ENCODE peak calls at places on chromosomes 11 and 22, in ten cellular contexts. J is fibroblast of lung, C is right cardiac atrium, B is BJ, Y is T-helper 1 cell, L is ovary, X is HT-29, M is hippocampal formation, O is AG09309, I is tibial nerve. E is an unnamed sample.

GRCh38 chr22:37300551-37301017 is 18.3 kb downstream of the CYTH4 start:
- DNase-seq in Y (no peak), L (no peak), O (no peak), C (no peak), I (no peak), X (no peak), B (no peak), M (no peak), J (no peak), E (no peak)

GRCh38 chr11:78961186-78961782 is 386.6 kb upstream of the NARS2 start:
- DNase-seq in O (no peak), C (no peak), M (no peak), Y (no peak), X (peak; percentile 58), L (no peak), B (no peak), J (peak; percentile 54), I (no peak), E (no peak)

GRCh38 chr11:26851696-26852095 is 129.8 kb upstream of the SLC5A12 start:
- DNase-seq in M (no peak), C (no peak), X (no peak), Y (no peak), B (no peak), J (no peak), O (no peak), I (no peak), L (no peak), E (no peak)

GRCh38 chr22:45758603-45759002 is 87.0 kb downstream of the ATXN10 start:
- DNase-seq in X (no peak), Y (no peak), B (peak; percentile 32), O (no peak), C (no peak), J (no peak), L (no peak), M (no peak), I (no peak), E (no peak)

GRCh38 chr11:78220218-78221157 is 31.8 kb downstream of the USP35 start:
- DNase-seq in O (no peak), C (no peak), M (no peak), L (no peak), I (no peak), Y (no peak), B (no peak), J (no peak), X (no peak), E (peak; percentile 41)

GRCh38 chr11:36352919-36353318 is 56.8 kb downstream of the PRR5L start:
- DNase-seq in B (no peak), I (no peak), X (no peak), C (no peak), O (no peak), L (no peak), M (no peak), J (no peak), Y (peak; percentile 49), E (no peak)

GRCh38 chr11:86047275-86047991 is 21.5 kb downstream of the PICALM start:
- DNase-seq in C (no peak), L (no peak), B (no peak), I (no peak), J (peak; percentile 73), M (no peak), Y (peak; percentile 30), X (no peak), O (peak; percentile 50), E (no peak)

GRCh38 chr11:35344990-35345655 is 74.2 kb downstream of the SLC1A2 start:
- DNase-seq in O (no peak), I (no peak), X (no peak), J (peak; percentile 43), C (peak; percentile 60), L (no peak), Y (no peak), M (no peak), B (no peak), E (no peak)

GRCh38 chr11:32333335-32333991 is 101.9 kb downstream of the WT1 start:
- DNase-seq in J (peak; percentile 68), L (peak; percentile 63), M (peak; percentile 48), C (peak; percentile 80), Y (no peak), B (no peak), I (peak; percentile 71), O (no peak), X (peak; percentile 54), E (no peak)

GRCh38 chr11:70142171-70142875 is 60.8 kb upstream of the FADD start:
- DNase-seq in Y (no peak), M (no peak), L (no peak), J (no peak), I (no peak), X (peak; percentile 41), C (no peak), O (no peak), B (no peak), E (no peak)

GRCh38 chr11:73281201-73281741 is 9.1 kb downstream of the P2RY6 start:
- DNase-seq in I (no peak), X (no peak), L (no peak), M (no peak), J (no peak), Y (no peak), O (no peak), C (no peak), B (no peak), E (no peak)

GRCh38 chr11:108148549-108148948 is 27.2 kb downstream of the ACAT1 start:
- DNase-seq in J (no peak), L (no peak), B (no peak), I (no peak), Y (no peak), X (no peak), M (no peak), C (no peak), O (no peak), E (no peak)

GRCh38 chr11:62664405-62665074 is 470 bp downstream of the C11orf98 start:
- DNase-seq in M (no peak), B (no peak), C (no peak), L (no peak), X (peak; percentile 78), Y (no peak), J (no peak), I (no peak), O (no peak), E (no peak)